ENCODE peak calls at places on chromosomes 4 and X, in ten cellular contexts. R is stomach, Y is uterus, X is suprapubic skin, L is gastrocnemius medialis, E is IMR-90, A is A549, M is prostate gland, F is upper lobe of left lung, H is endothelial cell of umbilical vein. I is an unnamed sample.

GRCh38 chr4:87097075-87097474 is 123.3 kb downstream of the KLHL8 start:
- DNase-seq in F (no peak), Y (no peak), E (no peak), A (no peak), R (no peak), L (no peak), H (no peak), X (no peak), M (no peak), I (no peak)

GRCh38 chrX:1554469-1555210 is 17.7 kb upstream of the P2RY8 start:
- DNase-seq in R (peak), F (no peak), X (peak), M (no peak), H (no peak), L (no peak), E (no peak), Y (no peak), A (no peak), I (no peak)

GRCh38 chrX:29746326-29746725 is 469.0 kb upstream of the MAGEB2 start:
- DNase-seq in F (no peak), Y (no peak), H (no peak), X (no peak), A (no peak), M (no peak), E (peak), R (no peak), L (no peak), I (no peak)

GRCh38 chr4:8112036-8112576 is 46.5 kb downstream of the ABLIM2 start:
- DNase-seq in Y (no peak), F (no peak), X (no peak), L (no peak), M (no peak), R (no peak), E (no peak), A (no peak), H (no peak), I (no peak)

GRCh38 chr4:86744570-86744969 is 104.6 kb downstream of the SLC10A6 start:
- DNase-seq in H (no peak), F (no peak), R (no peak), Y (no peak), M (no peak), A (no peak), L (no peak), E (no peak), X (no peak), I (no peak)

GRCh38 chr4:155722816-155723499 is 35.9 kb upstream of the GUCY1B1 start:
- DNase-seq in Y (no peak), A (no peak), H (no peak), E (peak), L (no peak), M (no peak), R (no peak), F (no peak), X (no peak), I (no peak)

GRCh38 chr4:128916832-128917231 is 107.3 kb downstream of the JADE1 start:
- DNase-seq in Y (no peak), F (peak), L (no peak), A (no peak), E (no peak), H (no peak), X (peak), R (no peak), M (no peak), I (no peak)

GRCh38 chr4:55435136-55435535 is 39.4 kb downstream of the TMEM165 start:
- DNase-seq in Y (no peak), H (peak), F (no peak), X (no peak), A (no peak), E (peak), R (no peak), M (no peak), L (no peak), I (no peak)

GRCh38 chr4:102675142-102675541 is 85.6 kb downstream of the MANBA start:
- DNase-seq in M (no peak), R (no peak), E (peak), H (no peak), Y (no peak), A (no peak), L (no peak), X (no peak), F (no peak), I (no peak)

GRCh38 chrX:129239371-129239770 is 283.9 kb downstream of the SMARCA1 start:
- DNase-seq in Y (no peak), L (no peak), A (no peak), X (no peak), M (no peak), F (no peak), H (peak), R (no peak), E (peak), I (no peak)

GRCh38 chr4:71380721-71381120 is 41.9 kb downstream of the SLC4A4 start:
- DNase-seq in F (no peak), L (no peak), X (no peak), A (no peak), E (peak), R (no peak), H (no peak), Y (no peak), M (no peak), I (no peak)

GRCh38 chrX:51296138-51296537 is 36.5 kb upstream of the NUDT10 start:
- DNase-seq in A (no peak), Y (no peak), L (no peak), M (no peak), X (no peak), H (no peak), E (no peak), R (no peak), F (no peak), I (no peak)

DNA sequence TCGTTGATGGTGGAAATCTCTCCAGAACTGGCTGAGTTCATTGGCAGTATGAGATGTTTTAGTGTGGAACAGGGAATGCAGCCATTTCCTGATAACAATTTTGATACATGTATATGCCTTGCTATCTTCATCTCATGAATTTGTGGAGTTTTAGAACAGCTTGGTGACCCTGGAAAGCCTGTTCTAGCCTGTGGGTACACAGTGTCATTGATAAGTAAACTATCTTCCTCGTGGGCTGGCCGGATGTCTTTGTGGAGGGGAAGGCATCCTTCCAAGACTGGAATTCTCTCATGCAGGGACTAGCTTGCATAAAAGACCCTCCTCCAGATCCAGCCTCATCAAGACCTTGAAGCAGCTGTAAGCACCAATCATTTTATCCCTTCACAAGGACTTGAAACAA is 40.2 kb upstream of the NUDT10 start:
- DNase-seq in E (no peak), Y (no peak), X (no peak), A (no peak), L (no peak), H (no peak), M (no peak), F (no peak), R (no peak), I (no peak)
- TF ChIP-seq POLR2A in E (no peak), Y (no peak), X (no peak), A (no peak), L (no peak), H (no peak), M (no peak), F (no peak), R (no peak), I (no peak)

GRCh38 chrX:69024287-69024686 is 141.0 kb downstream of the PJA1 start:
- DNase-seq in X (no peak), L (no peak), Y (no peak), F (no peak), R (no peak), A (no peak), M (no peak), E (no peak), H (no peak), I (no peak)
- TF ChIP-seq POLR2A in X (no peak), L (no peak), Y (no peak), F (no peak), R (no peak), A (no peak), M (no peak), E (no peak), H (no peak), I (no peak)

GRCh38 chr4:59175588-59175987 is 2024.5 kb upstream of the ADGRL3 start:
- DNase-seq in R (no peak), Y (no peak), F (no peak), E (no peak), H (no peak), A (no peak), M (no peak), L (no peak), X (no peak), I (no peak)
- TF ChIP-seq POLR2A in R (no peak), Y (no peak), F (no peak), E (no peak), H (no peak), A (no peak), M (no peak), L (no peak), X (no peak), I (no peak)

GRCh38 chr4:122517345-122517744 is 60.8 kb upstream of the IL2 start:
- DNase-seq in E (no peak), H (no peak), Y (no peak), A (no peak), L (no peak), F (no peak), R (no peak), X (no peak), M (no peak), I (no peak)

GRCh38 chr4:122512430-122512829 is 55.9 kb upstream of the IL2 start:
- DNase-seq in X (no peak), R (no peak), E (no peak), M (no peak), Y (no peak), A (no peak), H (no peak), L (no peak), F (no peak), I (no peak)

GRCh38 chr4:122514671-122515070 is 58.1 kb upstream of the IL2 start:
- DNase-seq in F (no peak), R (no peak), X (no peak), H (no peak), E (no peak), M (no peak), A (no peak), Y (no peak), L (no peak), I (no peak)

DNA sequence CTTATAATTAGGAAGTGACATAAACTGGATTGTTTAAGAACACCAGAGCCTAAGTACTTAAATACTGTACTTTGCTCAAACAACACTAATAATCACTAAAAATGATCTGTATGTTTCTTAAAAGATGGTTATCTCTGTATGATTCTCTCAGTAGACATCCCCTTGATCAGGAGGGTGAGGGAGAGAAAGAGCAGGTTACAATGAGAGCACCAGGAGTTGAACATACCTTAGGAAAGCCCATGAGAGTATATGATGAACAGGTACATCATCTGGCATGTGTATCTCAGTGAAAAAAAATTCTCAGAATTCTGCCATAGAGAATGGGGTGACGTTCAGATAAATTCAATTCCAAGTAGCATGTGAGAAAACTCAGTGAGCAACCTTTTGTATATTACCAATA is 59.9 kb upstream of the IL2 start:
- DNase-seq in F (no peak), A (no peak), E (no peak), X (no peak), L (no peak), Y (no peak), R (no peak), H (no peak), M (no peak), I (no peak)
- TF ChIP-seq POLR2A in F (no peak), A (no peak), E (no peak), X (no peak), L (no peak), Y (no peak), R (no peak), H (no peak), M (no peak), I (no peak)

DNA sequence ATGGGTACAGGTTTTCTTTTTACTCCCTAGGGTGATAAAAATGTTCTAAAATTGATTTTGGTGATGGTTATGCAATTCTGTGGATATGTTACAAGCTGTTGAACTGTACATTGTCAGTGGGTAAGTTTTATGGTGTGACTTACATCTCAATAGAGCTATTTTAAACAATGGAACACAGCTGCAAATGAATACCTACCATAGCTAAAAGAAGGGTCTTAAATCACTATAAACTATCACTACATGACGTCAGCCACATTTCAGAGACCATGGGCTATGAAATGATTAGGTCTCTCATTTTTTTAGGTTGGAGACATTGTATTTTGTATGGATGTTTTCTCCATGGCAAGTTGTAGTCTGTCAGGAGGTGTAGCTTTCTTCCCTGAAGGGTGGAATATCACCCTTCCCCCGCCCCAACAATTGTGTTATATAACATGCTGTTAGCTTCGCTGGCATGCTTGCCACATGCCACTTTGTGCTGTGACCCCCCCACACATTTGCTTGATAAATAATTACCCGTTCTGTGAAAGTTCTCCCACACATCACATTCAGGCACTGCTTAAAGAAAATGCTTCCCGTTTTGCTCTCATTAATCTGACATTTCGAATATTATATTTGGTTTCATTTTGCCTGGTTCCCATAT is 159.7 kb downstream of the ARHGAP10 start:
- DNase-seq in Y (no peak), E (no peak), F (no peak), X (no peak), R (no peak), A (no peak), M (no peak), L (no peak), H (no peak), I (no peak)
- TF ChIP-seq POLR2A in Y (no peak), E (no peak), F (no peak), X (no peak), R (no peak), A (no peak), M (no peak), L (no peak), H (no peak), I (no peak)

GRCh38 chr4:3724319-3725231 is 41.6 kb upstream of the ADRA2C start:
- DNase-seq in F (no peak), M (no peak), H (no peak), E (no peak), A (no peak), X (no peak), Y (no peak), R (no peak), L (no peak), I (no peak)
- TF ChIP-seq POLR2A in F (no peak), M (no peak), H (no peak), E (no peak), A (no peak), X (no peak), Y (no peak), R (no peak), L (no peak), I (no peak)

DNA sequence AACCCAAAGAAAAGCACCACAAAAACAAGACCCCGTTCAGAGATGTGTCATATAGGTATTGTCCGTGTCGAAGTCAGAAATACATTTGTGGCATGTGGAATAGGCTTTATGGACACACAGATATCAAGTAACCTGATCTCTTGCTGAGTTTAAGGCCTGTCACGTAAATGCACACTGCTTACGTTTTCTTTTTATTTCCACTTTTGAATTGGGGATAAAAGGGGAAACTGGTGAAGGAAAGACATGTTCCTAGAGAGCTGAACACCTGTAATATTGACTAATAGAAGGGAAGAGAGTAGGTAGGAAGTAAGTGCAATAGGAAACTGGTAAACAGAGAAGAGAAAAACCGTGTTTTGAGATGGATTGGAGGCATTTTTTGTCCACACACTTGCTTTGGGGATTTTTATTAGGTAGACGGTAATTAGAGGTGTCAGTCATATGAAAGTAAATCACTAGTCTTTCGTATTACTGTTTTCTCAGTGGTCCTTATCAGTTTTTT is 24.9 kb downstream of the TMEM131L start:
- DNase-seq in L (no peak), X (no peak), Y (no peak), E (no peak), H (no peak), F (no peak), M (no peak), R (no peak), A (no peak), I (no peak)
- TF ChIP-seq POLR2A in L (no peak), X (no peak), Y (no peak), E (no peak), H (no peak), F (no peak), M (no peak), R (no peak), A (no peak), I (no peak)

GRCh38 chr4:109433281-109434006 is at the start of gene SEC24B:
- DNase-seq in X (peak), M (peak), H (peak), E (peak), A (peak), L (peak), R (peak), Y (peak), F (peak), I (peak)
- TF ChIP-seq POLR2A in X (peak), M (peak), H (peak), E (peak), A (peak), L (peak), R (no peak), Y (peak), F (no peak), I (no peak)

DNA sequence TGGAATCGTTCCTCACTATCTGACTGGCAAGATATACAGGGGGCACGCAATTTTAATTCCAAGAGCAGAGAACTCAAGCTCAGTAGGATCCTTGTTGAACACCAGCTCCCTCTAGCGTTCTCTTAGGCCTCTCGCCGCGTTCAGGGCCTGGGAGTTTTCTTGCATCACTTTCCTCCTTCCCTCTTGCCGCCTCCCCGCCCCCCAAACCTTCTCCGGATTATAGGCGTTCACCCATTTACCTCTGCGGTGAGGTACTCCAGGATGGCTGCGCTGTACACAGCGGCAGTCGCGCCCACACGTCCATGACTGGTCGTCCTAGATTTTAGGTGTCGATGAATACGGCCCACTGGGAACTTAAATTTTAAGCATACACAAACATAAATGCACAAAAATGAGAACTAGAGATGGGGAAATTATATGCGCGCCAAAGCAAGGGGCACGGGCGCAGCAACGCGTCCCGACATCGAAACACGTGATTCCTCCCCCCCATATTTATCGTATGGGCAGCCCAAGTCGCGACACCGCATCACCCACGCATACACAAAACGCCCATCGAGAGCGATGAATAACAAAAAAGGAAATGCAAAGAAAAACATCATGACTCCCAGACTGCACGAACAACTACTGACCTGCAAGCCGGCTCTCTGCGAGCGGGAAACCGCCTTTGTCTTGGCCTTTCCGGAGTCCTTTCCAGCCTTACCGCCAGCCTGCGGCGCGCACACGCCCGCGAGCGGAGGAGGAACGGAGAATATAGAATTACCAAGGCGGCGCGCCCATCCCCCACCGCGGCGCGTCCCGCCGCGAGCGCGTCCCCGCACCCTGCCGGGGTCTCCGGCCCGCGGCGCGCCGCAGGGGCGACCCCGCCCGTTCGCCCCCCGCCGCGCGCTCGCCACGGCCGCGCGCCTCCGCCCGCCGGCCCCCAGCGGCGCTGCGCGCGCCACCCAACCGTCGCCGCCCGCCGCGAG is 759 bp downstream of the H2AZ1 start:
- DNase-seq in Y (peak), F (peak), M (peak), R (peak), L (peak), X (peak), A (no peak), E (peak), H (peak), I (peak)
- TF ChIP-seq POLR2A in Y (no peak), F (no peak), M (peak), R (no peak), L (no peak), X (no peak), A (no peak), E (no peak), H (no peak), I (no peak)

GRCh38 chr4:56977321-56978012 is at the start of gene NOA1:
- DNase-seq in A (peak), H (peak), F (peak), R (peak), M (peak), L (peak), X (peak), E (peak), Y (peak), I (peak)

GRCh38 chr4:56976283-56976877 is 1.0 kb downstream of the NOA1 start:
- DNase-seq in F (peak), X (no peak), Y (no peak), L (no peak), H (peak), M (peak), R (peak), A (no peak), E (no peak), I (no peak)

GRCh38 chr4:56976878-56977320 is 507 bp downstream of the NOA1 start:
- DNase-seq in L (peak), H (peak), Y (no peak), R (peak), X (no peak), E (no peak), A (peak), M (peak), F (peak), I (peak)

GRCh38 chr4:56979674-56980073 is 978 bp downstream of the POLR2B start:
- DNase-seq in H (peak), X (no peak), Y (no peak), L (no peak), F (peak), R (no peak), M (no peak), E (peak), A (no peak), I (no peak)

GRCh38 chr4:56978750-56979303 is at the start of gene POLR2B:
- DNase-seq in Y (peak), H (peak), A (peak), R (peak), M (peak), L (peak), X (peak), F (peak), E (peak), I (peak)
- TF ChIP-seq POLR2A in Y (peak), H (peak), A (peak), R (no peak), M (peak), L (peak), X (peak), F (no peak), E (peak), I (peak)